ENCODE peak calls at places on chromosomes 3 and 15, in six cellular contexts. P is adrenal gland, O is psoas muscle, Q is astrocyte, R is thoracic aorta, U is tibial nerve. B is an unnamed sample. For H3K27me3, the result is how much of the 10 kb centered on the place peaks cover.

GRCh38 chr3:154969366-154969765 is 110.8 kb upstream of the MME start:
- DNase-seq in R (no peak), U (no peak), O (no peak), P (no peak), Q (no peak), B (no peak)

GRCh38 chr3:46163551-46163981 is 44.5 kb downstream of the CCR1 start:
- DNase-seq in P (no peak), Q (no peak), O (no peak), U (no peak), R (no peak), B (no peak)

GRCh38 chr3:78154521-78155186 is 1114.8 kb downstream of the ROBO2 start:
- DNase-seq in O (no peak), U (no peak), P (peak), R (no peak), Q (no peak), B (no peak)

GRCh38 chr3:58839187-58839586 is 172.6 kb upstream of the FAM3D start:
- DNase-seq in U (no peak), O (no peak), P (no peak), R (no peak), Q (no peak), B (no peak)

GRCh38 chr15:48472756-48473155 is 141.5 kb downstream of the DUT start:
- DNase-seq in O (no peak), P (no peak), Q (peak), U (no peak), R (no peak), B (no peak)

GRCh38 chr15:58459562-58459961 is 27.8 kb downstream of the LIPC start:
- DNase-seq in U (no peak), O (peak), R (no peak), P (no peak), Q (no peak), B (no peak)

GRCh38 chr15:53251998-53252397 is 461.9 kb upstream of the ONECUT1 start:
- DNase-seq in P (no peak), R (no peak), Q (no peak), O (no peak), U (no peak), B (no peak)

GRCh38 chr3:151327571-151328198 is 1.7 kb downstream of the P2RY13 start:
- DNase-seq in R (no peak), P (no peak), Q (no peak), U (no peak), O (no peak), B (no peak)

GRCh38 chr3:64759811-64760210 is 72.0 kb upstream of the ADAMTS9 start:
- DNase-seq in R (no peak), O (no peak), U (no peak), P (no peak), Q (no peak), B (no peak)

GRCh38 chr3:151430821-151431484 is 29.9 kb downstream of the IGSF10 start:
- DNase-seq in U (no peak), O (no peak), P (no peak), Q (no peak), R (no peak), B (no peak)

GRCh38 chr3:149305376-149305775 is 28.1 kb downstream of the TM4SF18 start:
- DNase-seq in Q (no peak), P (no peak), R (no peak), O (no peak), U (no peak), B (no peak)

GRCh38 chr3:69542265-69543079 is 156.6 kb upstream of the FRMD4B start:
- DNase-seq in Q (no peak), O (peak), U (no peak), P (peak), R (no peak), B (no peak)

DNA sequence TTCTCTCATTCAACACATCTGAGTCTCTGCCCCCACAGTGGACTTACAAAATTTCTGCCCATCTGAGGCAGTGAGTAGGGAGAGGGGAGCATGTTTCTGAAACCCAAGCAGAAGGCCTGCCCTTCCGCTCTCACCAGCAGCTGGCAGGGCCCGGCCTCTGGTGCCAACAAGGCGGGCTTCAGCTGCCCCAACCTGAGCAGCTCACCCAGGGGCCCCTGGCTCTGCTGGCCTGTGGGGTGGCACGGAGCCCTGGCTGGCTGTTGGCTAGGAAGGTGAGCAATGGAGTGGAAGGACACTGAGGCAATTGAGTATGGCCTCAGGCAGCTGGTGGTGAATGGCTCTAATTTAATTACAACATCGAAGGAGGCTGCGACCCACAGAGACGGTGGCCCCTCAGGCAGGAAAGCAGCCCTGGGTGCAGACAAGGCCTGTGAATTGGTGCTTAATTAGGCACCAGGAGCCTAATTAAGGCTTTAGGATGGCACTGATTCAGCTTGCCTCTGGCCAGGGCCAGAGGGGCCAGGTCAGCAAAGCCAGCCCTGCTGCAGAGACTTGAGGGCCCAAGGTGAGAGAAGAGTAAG is 60.9 kb downstream of the ST8SIA2 start:
- DNase-seq in R (no peak), P (no peak), Q (no peak), U (no peak), O (no peak), B (no peak)
- H3K27me3 ChIP-seq in R (under half), P (under half), Q (under half), U (under half), O (under half), B (under half)

GRCh38 chr3:53252105-53252946 is 3.5 kb downstream of the TKT start:
- DNase-seq in P (no peak), O (no peak), U (no peak), R (no peak), Q (peak), B (no peak)
- H3K4me3 ChIP-seq in P (no peak), O (peak), U (no peak), R (peak), Q (no peak), B (peak)

DNA sequence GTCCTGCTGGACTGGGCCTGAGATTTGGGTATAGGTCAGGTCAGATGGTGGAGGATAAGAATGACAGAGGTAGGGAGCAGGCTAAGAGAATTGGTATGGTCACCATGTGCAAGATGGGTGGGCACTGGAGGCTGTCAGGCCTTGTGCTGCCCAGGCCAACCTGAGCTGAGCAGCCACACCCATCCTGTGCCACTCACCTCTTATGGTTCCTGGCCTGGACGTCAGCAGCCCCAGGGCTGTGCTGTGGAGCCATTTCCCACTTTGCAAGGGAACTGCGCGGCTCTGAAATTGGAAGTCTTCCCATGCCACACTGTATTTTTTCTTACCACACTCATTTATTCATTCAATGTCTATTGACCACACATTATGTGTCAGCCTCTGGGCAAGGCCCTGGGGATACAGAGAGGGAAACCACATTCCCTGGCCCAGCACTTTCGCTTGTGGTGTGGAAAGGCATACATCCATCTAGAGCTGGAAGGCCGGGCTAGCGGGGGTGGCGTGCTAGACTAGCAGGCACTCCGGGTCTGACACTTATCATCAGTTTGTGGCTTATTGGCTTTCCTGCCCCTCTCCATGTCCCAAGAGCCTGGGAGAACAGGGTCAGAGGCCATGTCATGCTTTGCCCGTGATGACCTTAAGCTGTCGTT is 51.1 kb upstream of the POLG start:
- DNase-seq in P (no peak), R (no peak), O (no peak), U (no peak), Q (peak), B (no peak)
- H3K27me3 ChIP-seq in P (under half), R (under half), O (under half), U (under half), Q (half or more), B (half or more)

DNA sequence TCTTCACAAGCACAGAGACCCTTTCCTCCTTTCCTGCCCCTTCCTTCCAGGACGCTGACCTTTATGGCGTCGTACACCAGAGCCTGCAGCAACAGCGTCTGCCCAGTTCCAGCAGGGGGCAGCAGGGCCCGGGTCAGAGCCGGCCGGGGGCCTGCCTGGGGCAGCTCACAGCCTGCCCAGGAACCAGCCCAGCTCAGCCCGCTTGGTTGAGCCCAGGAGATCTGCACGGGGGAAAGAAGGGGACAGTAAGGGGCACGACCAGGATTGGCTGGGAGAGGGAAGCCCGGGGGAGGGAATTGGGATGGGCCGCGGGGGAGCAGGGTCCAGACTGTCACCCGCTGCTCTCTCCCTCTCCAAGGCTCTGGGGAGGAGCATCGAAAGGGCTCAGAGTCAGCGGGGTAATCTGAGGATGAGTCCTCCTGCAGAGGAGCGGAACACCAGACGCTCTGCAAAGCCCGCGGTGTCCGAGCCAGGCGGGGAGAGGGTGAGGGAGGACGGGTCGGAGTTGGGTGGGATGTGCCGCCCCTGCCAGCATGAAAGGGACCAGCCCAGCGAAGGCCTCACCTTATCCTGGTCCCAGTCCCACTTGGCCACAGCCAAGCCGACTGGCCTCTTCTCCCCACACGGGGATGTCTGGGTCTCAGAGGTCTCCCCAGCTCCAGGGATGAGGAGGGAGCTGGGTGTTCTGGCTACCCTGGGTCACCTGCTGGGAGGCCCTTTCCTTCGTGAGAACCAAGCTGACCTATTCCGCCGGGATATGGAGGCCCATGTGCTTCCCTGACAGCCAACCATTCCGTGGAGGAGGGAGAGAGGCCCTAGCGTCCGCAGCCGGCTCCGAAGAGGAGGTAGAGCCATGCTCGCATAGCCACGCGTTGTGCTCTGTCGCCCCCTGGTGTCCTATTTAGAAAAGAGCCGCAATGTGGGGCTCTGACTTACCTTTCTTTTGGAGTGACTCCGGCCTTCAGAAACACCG is 7.4 kb upstream of the IGDCC3 start:
- DNase-seq in O (peak), R (peak), P (peak), U (peak), Q (peak), B (peak)
- H3K4me3 ChIP-seq in O (peak), R (peak), P (no peak), U (peak), Q (no peak), B (no peak)

GRCh38 chr3:132730891-132731580 is 8.8 kb upstream of the NPHP3 start:
- DNase-seq in O (no peak), P (peak), R (no peak), U (no peak), Q (peak), B (no peak)

GRCh38 chr3:132735589-132735988 is 13.4 kb upstream of the NPHP3 start:
- DNase-seq in R (no peak), U (no peak), P (no peak), Q (no peak), O (no peak), B (no peak)
- H3K27me3 ChIP-seq in R (under half), U (under half), P (under half), Q (under half), O (under half), B (under half)

GRCh38 chr3:66971891-66972551 is 26.1 kb upstream of the KBTBD8 start:
- DNase-seq in R (peak), O (peak), Q (peak), P (peak), U (peak), B (peak)

DNA sequence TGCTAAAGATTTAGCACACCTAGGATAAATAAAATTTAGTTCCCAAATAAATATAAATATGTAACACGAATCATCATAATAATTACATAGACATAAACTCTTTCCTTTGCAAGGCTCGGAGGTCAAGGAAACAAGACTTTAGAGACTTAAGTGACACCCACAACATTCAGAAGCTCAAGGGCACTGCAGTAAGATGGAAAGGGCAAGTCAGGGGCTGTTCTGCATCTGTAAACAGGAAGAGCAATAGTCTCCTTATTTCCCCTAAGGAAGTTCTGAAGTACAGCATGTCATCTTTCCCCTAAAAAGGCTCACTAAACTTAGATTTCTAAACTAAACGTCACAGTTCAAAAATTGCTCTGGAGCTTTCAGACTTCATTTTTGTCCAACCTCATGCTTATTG is 26.9 kb upstream of the KBTBD8 start:
- DNase-seq in R (no peak), O (no peak), Q (no peak), U (no peak), P (no peak), B (no peak)
- H3K4me3 ChIP-seq in R (no peak), O (no peak), Q (no peak), U (no peak), P (no peak), B (no peak)